ENCODE peak calls at places on chromosomes 6 and 20, in five cellular contexts. D is NCI-H1930; H is adrenal gland; K is CD8-positive, alpha-beta T cell; R is omental fat pad. O is an unnamed sample.

GRCh38 chr6:37809144-37809543 is 10.4 kb upstream of the ZFAND3 start:
- DNase-seq in D (no peak), H (peak), K (no peak), R (no peak), O (peak)

GRCh38 chr6:84685983-84686584 is 78.3 kb downstream of the TBX18 start:
- DNase-seq in D (no peak), H (no peak), K (no peak), R (no peak), O (no peak)

GRCh38 chr6:114000066-114000465 is 29.1 kb upstream of the HDAC2 start:
- DNase-seq in D (no peak), H (no peak), K (no peak), R (no peak), O (no peak)

GRCh38 chr20:1890469-1891262 is 4.5 kb upstream of the SIRPA start:
- DNase-seq in D (no peak), H (peak), K (no peak), R (no peak), O (no peak)

GRCh38 chr20:16574656-16575355 is 1.6 kb upstream of the KIF16B start:
- DNase-seq in D (peak), H (peak), K (peak), R (no peak), O (peak)

GRCh38 chr20:34829191-34829590 is 3.7 kb upstream of the NCOA6 start:
- DNase-seq in D (no peak), H (no peak), K (no peak), R (no peak), O (no peak)

GRCh38 chr6:103183831-103184411 is 1675.8 kb downstream of the HACE1 start:
- DNase-seq in D (no peak), H (no peak), K (no peak), R (no peak), O (no peak)

GRCh38 chr6:47741807-47742206 is 40.0 kb upstream of the OPN5 start:
- DNase-seq in D (no peak), H (no peak), K (no peak), R (no peak), O (no peak)

GRCh38 chr20:2380601-2381000 is at the start of gene TGM6:
- DNase-seq in D (no peak), H (no peak), K (no peak), R (no peak), O (no peak)

GRCh38 chr6:131761061-131761761 is 46.6 kb upstream of the ENPP1 start:
- DNase-seq in D (no peak), H (no peak), K (no peak), R (no peak), O (no peak)

GRCh38 chr6:6688283-6688682 is 99.8 kb downstream of the LY86 start:
- DNase-seq in D (no peak), H (no peak), K (no peak), R (no peak), O (no peak)

GRCh38 chr6:157143171-157143884 is 180.0 kb downstream of the TMEM242 start:
- DNase-seq in D (no peak), H (no peak), K (no peak), R (no peak), O (peak)

GRCh38 chr20:29410805-29411457 is 1846.5 kb upstream of the DEFB115 start:
- DNase-seq in D (no peak), H (no peak), K (no peak), R (no peak), O (no peak)

GRCh38 chr6:36660771-36661471 is 17.6 kb upstream of the CDKN1A start:
- DNase-seq in D (no peak), H (peak), K (no peak), R (no peak), O (peak)

GRCh38 chr6:40930555-40930954 is 108.5 kb downstream of the UNC5CL start:
- DNase-seq in D (no peak), H (no peak), K (no peak), R (no peak), O (peak)

GRCh38 chr6:20564269-20564668 is 30.0 kb downstream of the CDKAL1 start:
- DNase-seq in D (peak), H (no peak), K (no peak), R (no peak), O (no peak)

GRCh38 chr20:7916648-7917047 is 23.6 kb downstream of the HAO1 start:
- DNase-seq in D (no peak), H (no peak), K (no peak), R (no peak), O (no peak)